ENCODE peak calls at places on chromosomes 13 and 19, in six cellular contexts. N is neural progenitor cell; O is heart right ventricle; F is effector memory CD4-positive, alpha-beta T cell; Z is fibroblast of lung; I is ovary. E is an unnamed sample.
A peak's percentile ranks its signal among the peaks of the same experiment; 100 is the strongest.

GRCh38 chr19:17159466-17160393 is 55.4 kb upstream of the USE1 start:
- DNase-seq in Z (peak; percentile 5), F (no peak), I (no peak), N (no peak), O (no peak), E (no peak)

GRCh38 chr19:27805848-27806247 is 1407.1 kb downstream of the UQCRFS1 start:
- DNase-seq in F (no peak), Z (no peak), N (no peak), O (no peak), I (no peak), E (no peak)

GRCh38 chr19:547836-548720 is 4.2 kb downstream of the GZMM start:
- DNase-seq in I (no peak), Z (no peak), N (no peak), O (no peak), F (no peak), E (no peak)

GRCh38 chr13:72458701-72459100 is 268.7 kb downstream of the MZT1 start:
- DNase-seq in N (peak; percentile 38), I (no peak), O (no peak), Z (peak; percentile 67), F (no peak), E (no peak)

GRCh38 chr13:71865858-71866172 is 1.2 kb downstream of the DACH1 start:
- DNase-seq in N (peak; percentile 35), O (peak; percentile 15), F (no peak), Z (peak; percentile 23), I (no peak), E (no peak)

GRCh38 chr19:40347476-40348124 is 597 bp downstream of the C19orf47 start:
- DNase-seq in F (no peak), O (no peak), N (no peak), Z (no peak), I (no peak), E (no peak)

GRCh38 chr13:34942732-34943674 is 933 bp downstream of the NBEA start:
- DNase-seq in Z (no peak), I (peak; percentile 34), O (peak; percentile 21), N (peak; percentile 84), F (no peak), E (no peak)

GRCh38 chr19:38250821-38251563 is 5.2 kb downstream of the PPP1R14A start:
- DNase-seq in I (peak; percentile 97), Z (peak; percentile 74), F (no peak), N (no peak), O (peak; percentile 91), E (peak; percentile 77)

GRCh38 chr19:3374369-3375112 is 8.2 kb downstream of the NFIC start:
- DNase-seq in N (no peak), O (peak; percentile 59), I (peak; percentile 71), F (no peak), Z (peak; percentile 51), E (no peak)

GRCh38 chr19:14072535-14073231 is at the start of gene MISP3:
- DNase-seq in N (peak; percentile 70), I (no peak), F (no peak), O (no peak), Z (peak; percentile 34), E (no peak)

GRCh38 chr13:109844396-109844795 is 58.0 kb upstream of the IRS2 start:
- DNase-seq in I (no peak), Z (peak; percentile 61), F (no peak), O (no peak), N (no peak), E (no peak)

GRCh38 chr19:23346696-23347095 is 48.6 kb downstream of the ZNF91 start:
- DNase-seq in N (no peak), Z (no peak), I (no peak), O (no peak), F (no peak), E (no peak)

GRCh38 chr13:50993371-50993770 is 83.8 kb downstream of the RNASEH2B start:
- DNase-seq in N (no peak), F (no peak), Z (no peak), O (no peak), I (no peak), E (no peak)

GRCh38 chr19:40249781-40250180 is 23.3 kb upstream of the CCNP start:
- DNase-seq in O (no peak), I (no peak), N (no peak), F (no peak), Z (no peak), E (peak; percentile 86)

GRCh38 chr13:114061746-114062145 is 70.7 kb downstream of the RASA3 start:
- DNase-seq in Z (no peak), F (no peak), N (no peak), I (no peak), O (no peak), E (no peak)

GRCh38 chr19:38648789-38649304 is 1.4 kb downstream of the ACTN4 start:
- DNase-seq in O (no peak), N (peak; percentile 40), I (no peak), Z (no peak), F (no peak), E (no peak)

GRCh38 chr13:49938921-49939320 is 2.8 kb upstream of the SPRYD7 start:
- DNase-seq in F (no peak), O (no peak), I (peak; percentile 50), Z (peak; percentile 11), N (no peak), E (no peak)

GRCh38 chr13:25177012-25177411 is 4.9 kb upstream of the AMER2 start:
- DNase-seq in Z (no peak), F (no peak), O (no peak), N (no peak), I (no peak), E (no peak)

GRCh38 chr13:83883061-83883523 is 818 bp upstream of the SLITRK1 start:
- DNase-seq in F (no peak), O (no peak), I (no peak), Z (no peak), N (peak; percentile 58), E (no peak)

GRCh38 chr19:1259206-1259872 is 9.8 kb upstream of the CIRBP start:
- DNase-seq in N (peak; percentile 71), Z (peak; percentile 71), O (peak; percentile 88), I (peak; percentile 85), F (peak; percentile 68), E (no peak)

GRCh38 chr13:24075137-24075975 is 85.2 kb upstream of the SPATA13 start:
- DNase-seq in N (no peak), Z (peak; percentile 22), F (no peak), I (no peak), O (no peak), E (no peak)

GRCh38 chr13:98478134-98479129 is 98.5 kb downstream of the STK24 start:
- DNase-seq in F (no peak), I (no peak), Z (peak; percentile 26), N (peak; percentile 93), O (no peak), E (no peak)

GRCh38 chr13:99353836-99354235 is 46.6 kb upstream of the GPR183 start:
- DNase-seq in I (no peak), F (no peak), Z (no peak), O (no peak), N (no peak), E (no peak)

GRCh38 chr13:45162821-45163220 is 38.0 kb downstream of the KCTD4 start:
- DNase-seq in F (no peak), I (no peak), Z (peak; percentile 91), N (no peak), O (no peak), E (no peak)

GRCh38 chr19:48192750-48193149 is 22.3 kb downstream of the ZSWIM9 start:
- DNase-seq in Z (no peak), I (no peak), N (no peak), O (no peak), F (no peak), E (no peak)

GRCh38 chr13:33388254-33388998 is 102.9 kb upstream of the STARD13 start:
- DNase-seq in F (no peak), Z (no peak), N (no peak), O (no peak), I (no peak), E (no peak)

GRCh38 chr13:33394294-33394932 is 108.9 kb upstream of the STARD13 start:
- DNase-seq in O (no peak), I (no peak), F (no peak), Z (no peak), N (no peak), E (no peak)

DNA sequence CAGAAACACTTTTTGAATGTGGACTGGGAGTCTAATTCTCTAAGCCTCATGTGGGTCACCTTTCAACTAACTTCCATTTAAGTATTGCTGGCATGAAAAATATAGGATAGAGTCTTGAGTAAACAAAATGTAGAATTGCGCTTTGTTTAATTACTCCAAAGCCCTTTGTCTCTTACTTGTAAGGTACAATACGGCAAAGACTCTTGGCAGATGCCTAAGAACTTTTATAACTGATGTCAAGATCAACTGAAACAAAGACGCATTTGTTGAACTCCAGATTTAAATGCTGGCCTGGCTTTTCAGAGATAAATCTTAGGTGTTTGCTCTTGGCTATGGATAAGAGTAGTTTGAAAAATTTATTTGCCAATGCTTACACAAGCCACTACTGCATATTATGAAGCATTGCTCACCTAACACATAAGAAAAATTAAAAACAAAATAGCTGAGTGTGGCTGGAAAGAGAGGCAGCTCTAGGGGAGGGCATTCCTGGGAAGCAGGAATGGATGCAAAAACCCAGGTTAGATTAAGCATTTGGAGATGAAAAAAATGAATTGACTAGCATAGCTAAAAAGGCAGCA is 107.3 kb upstream of the STARD13 start:
- DNase-seq in Z (no peak), N (no peak), I (no peak), O (no peak), F (no peak), E (no peak)
- H3K4me1 ChIP-seq in Z (no peaks in the 10 kb centered on the region), N (no peaks in the 10 kb centered on the region), I (no peaks in the 10 kb centered on the region), O (no peaks in the 10 kb centered on the region), F (no peaks in the 10 kb centered on the region), E (no peaks in the 10 kb centered on the region)

DNA sequence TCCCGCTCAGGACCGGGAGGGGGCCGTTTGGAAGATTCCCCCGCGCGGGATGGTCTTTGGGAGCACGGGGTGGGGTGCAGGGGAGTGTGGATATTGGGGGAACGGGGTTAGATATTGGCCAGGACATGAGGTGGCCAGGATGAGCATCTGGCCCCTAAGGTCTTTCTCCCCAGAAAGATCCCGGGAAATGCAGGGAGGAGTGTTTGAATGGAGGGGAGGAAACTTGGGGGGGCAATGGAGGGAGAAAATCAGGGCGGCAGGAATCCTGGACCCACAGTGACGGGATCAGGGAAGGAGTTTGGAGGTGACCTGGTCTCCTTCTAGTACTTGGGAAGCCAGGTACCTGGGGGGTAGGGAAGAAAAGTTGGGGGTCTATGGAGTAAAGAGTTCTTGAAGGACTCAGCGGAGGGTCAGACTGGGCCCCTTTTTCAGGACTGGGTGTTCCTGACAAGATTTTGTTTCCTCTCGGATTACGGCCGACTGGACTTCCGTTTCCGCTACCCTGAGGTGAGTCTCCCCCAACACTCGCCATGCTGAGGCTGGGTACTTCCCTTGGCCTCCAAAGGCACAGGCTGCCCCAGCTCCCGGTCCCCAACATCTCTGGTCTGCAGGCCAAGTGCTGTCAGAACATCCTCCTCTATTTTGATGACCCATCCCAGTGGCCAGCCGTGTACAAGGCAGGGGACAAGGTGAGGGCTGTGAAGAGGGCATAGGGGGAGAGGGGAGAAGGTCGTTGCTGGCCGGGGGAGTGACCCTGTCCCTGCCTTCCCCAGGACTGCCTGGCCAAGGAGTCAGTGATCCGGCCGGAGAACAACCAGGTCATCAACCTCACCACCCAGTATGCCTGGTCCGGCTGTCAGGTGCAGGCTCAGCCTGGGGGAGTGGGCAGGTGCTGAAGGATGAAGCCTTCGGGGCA is 989 bp downstream of the TMEM145 start:
- DNase-seq in Z (no peak), O (no peak), F (no peak), N (no peak), I (no peak), E (no peak)
- H3K4me3 ChIP-seq in Z (no peak overlapping the region), O (no peak overlapping the region), F (no peak overlapping the region), N (peak overlapping the region; percentile 85), I (no peak overlapping the region), E (peak overlapping the region; percentile 64)

GRCh38 chr13:41054212-41054877 is 7.0 kb upstream of the WBP4 start:
- DNase-seq in N (peak; percentile 57), I (no peak), F (peak; percentile 21), O (no peak), Z (peak; percentile 71), E (no peak)
- H3K4me1 ChIP-seq in N (peaks cover 6% of the 10 kb centered on the region), I (peaks cover 11% of the 10 kb centered on the region), F (peaks cover 4% of the 10 kb centered on the region), O (peaks cover 96% of the 10 kb centered on the region), Z (peaks cover 5% of the 10 kb centered on the region), E (no peaks in the 10 kb centered on the region)

GRCh38 chr13:55577082-55577846 is 1563.5 kb upstream of the PRR20A start:
- DNase-seq in F (no peak), O (no peak), N (peak; percentile 3), Z (no peak), I (no peak), E (no peak)
- H3K4me3 ChIP-seq in F (no peak overlapping the region), O (no peak overlapping the region), N (no peak overlapping the region), Z (no peak overlapping the region), I (no peak overlapping the region), E (no peak overlapping the region)